ENCODE peak calls at places on chromosome 13, in four cellular contexts. P is K562, Y is HCT116, B is HepG2. X is an unnamed sample. For H3K4me1, the result is how much of the 10 kb centered on the place peaks cover.

GRCh38 chr13:48828962-48829405 is 146.7 kb upstream of the FNDC3A start:
- DNase-seq in P (no peak), Y (no peak), B (no peak), X (no peak)

GRCh38 chr13:19052180-19052579 is 129.4 kb downstream of the TUBA3C start:
- DNase-seq in P (no peak), Y (no peak), B (no peak), X (no peak)

GRCh38 chr13:59236309-59236939 is 927.3 kb downstream of the DIAPH3 start:
- DNase-seq in P (no peak), Y (no peak), B (no peak), X (no peak)

GRCh38 chr13:78012046-78012445 is 93.4 kb upstream of the EDNRB start:
- DNase-seq in P (no peak), Y (no peak), B (no peak), X (no peak)

GRCh38 chr13:27405521-27406134 is 18.8 kb upstream of the GTF3A start:
- DNase-seq in P (no peak), Y (no peak), B (no peak), X (no peak)

GRCh38 chr13:97212540-97213146 is 9.5 kb upstream of the MBNL2 start:
- DNase-seq in P (no peak), Y (no peak), B (no peak), X (no peak)

GRCh38 chr13:28548872-28549271 is 53.9 kb upstream of the FLT1 start:
- DNase-seq in P (no peak), Y (no peak), B (no peak), X (no peak)

GRCh38 chr13:113802090-113802531 is 43.1 kb downstream of the TMEM255B start:
- DNase-seq in P (peak), Y (no peak), B (peak), X (no peak)

GRCh38 chr13:42781362-42781761 is at the start of gene FAM216B:
- DNase-seq in P (no peak), Y (no peak), B (no peak), X (no peak)

GRCh38 chr13:21616880-21617279 is 12.9 kb upstream of the MICU2 start:
- DNase-seq in P (no peak), Y (no peak), B (peak), X (no peak)

GRCh38 chr13:40553356-40553755 is 113.1 kb downstream of the FOXO1 start:
- DNase-seq in P (no peak), Y (no peak), B (no peak), X (no peak)

GRCh38 chr13:55999709-56000108 is 1141.0 kb upstream of the PRR20A start:
- DNase-seq in P (no peak), Y (no peak), B (no peak), X (no peak)

GRCh38 chr13:77891486-77891885 is 27.1 kb downstream of the EDNRB start:
- DNase-seq in P (no peak), Y (no peak), B (no peak), X (no peak)

GRCh38 chr13:73060251-73061160 is 1.7 kb downstream of the KLF5 start:
- DNase-seq in P (no peak), Y (no peak), B (no peak), X (no peak)

GRCh38 chr13:54733639-54734038 is 1705.0 kb downstream of the OLFM4 start:
- DNase-seq in P (no peak), Y (no peak), B (peak), X (no peak)

GRCh38 chr13:99310382-99311031 is 3.3 kb upstream of the GPR183 start:
- DNase-seq in P (no peak), Y (no peak), B (no peak), X (no peak)

GRCh38 chr13:99311748-99312492 is 4.7 kb upstream of the GPR183 start:
- DNase-seq in P (no peak), Y (no peak), B (no peak), X (no peak)

GRCh38 chr13:99313473-99313872 is 6.3 kb upstream of the GPR183 start:
- DNase-seq in P (no peak), Y (no peak), B (no peak), X (no peak)

GRCh38 chr13:99312493-99312883 is 5.3 kb upstream of the GPR183 start:
- DNase-seq in P (no peak), Y (no peak), B (no peak), X (no peak)

GRCh38 chr13:99311137-99311536 is 3.9 kb upstream of the GPR183 start:
- DNase-seq in P (peak), Y (no peak), B (no peak), X (no peak)
- TF ChIP-seq TCF7L2 in P (no peak), Y (no peak), B (no peak), X (no peak)

DNA sequence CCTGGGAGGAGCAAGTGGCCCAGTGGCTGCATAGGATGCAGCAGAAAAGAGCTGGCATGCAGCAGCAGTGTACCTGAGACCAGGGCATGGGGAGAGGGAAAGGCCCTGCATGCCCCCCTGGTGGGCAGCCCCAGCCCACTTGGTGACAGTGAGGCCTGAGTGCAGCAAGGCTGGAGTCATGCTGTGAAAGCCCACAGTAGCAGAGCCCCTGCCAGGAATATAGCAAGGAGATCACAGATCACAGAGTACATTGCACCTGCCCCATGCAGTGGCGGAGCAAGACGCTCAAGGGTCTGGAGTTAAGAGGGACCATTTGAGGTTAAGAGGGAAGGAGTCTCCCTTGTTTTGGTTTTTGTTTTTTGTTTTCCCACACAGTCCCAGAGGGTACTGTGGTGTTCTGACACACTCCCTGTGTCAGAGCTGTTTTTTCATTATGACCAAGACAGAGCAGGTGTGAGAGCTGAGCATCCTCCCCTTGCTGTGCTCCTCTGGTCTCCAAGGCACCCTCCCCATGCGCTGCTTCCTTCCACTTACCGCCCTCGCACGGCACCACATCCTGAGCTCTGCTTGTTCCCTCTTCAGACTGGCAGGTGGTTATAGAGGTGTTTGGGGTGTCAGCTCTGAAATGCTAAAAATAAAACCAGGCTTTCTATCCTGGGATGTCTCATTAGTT is 85.0 kb upstream of the UBL3 start:
- DNase-seq in P (no peak), Y (no peak), B (no peak), X (no peak)
- TF ChIP-seq SIN3A in P (no peak), Y (no peak), B (no peak), X (no peak)

DNA sequence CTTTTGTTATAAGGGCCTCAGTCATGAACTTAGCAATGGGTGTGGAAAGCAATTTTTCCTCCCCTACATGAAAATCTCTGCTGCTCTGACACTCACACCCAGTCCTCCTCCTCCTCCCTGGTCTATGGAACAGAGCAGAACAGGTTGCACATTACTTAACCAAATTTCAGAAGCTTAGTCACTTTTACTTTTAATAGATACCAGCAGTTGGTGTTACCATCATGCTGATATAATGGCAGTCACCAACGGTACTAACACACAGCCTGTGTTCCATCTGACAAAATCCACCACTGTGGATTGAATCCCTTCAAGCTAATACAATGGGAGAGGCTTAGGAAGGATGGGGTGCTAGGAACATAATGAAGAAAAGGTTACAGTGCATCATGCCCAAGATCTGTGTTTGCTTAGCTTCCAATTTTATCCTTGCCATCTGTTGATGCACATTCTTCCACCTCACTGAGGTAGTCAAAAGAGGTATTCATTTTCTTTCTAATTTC is 9.8 kb downstream of the TPT1 start:
- DNase-seq in P (no peak), Y (no peak), B (no peak), X (no peak)
- H3K4me1 ChIP-seq in P (under half), Y (half or more), B (half or more), X (under half)

GRCh38 chr13:24100152-24100551 is 60.4 kb upstream of the SPATA13 start:
- DNase-seq in P (no peak), Y (no peak), B (no peak), X (no peak)

GRCh38 chr13:24092108-24092507 is 68.4 kb upstream of the SPATA13 start:
- DNase-seq in P (no peak), Y (no peak), B (no peak), X (no peak)

GRCh38 chr13:24097667-24098066 is 62.9 kb upstream of the SPATA13 start:
- DNase-seq in P (no peak), Y (no peak), B (no peak), X (no peak)

GRCh38 chr13:24096659-24097058 is 63.9 kb upstream of the SPATA13 start:
- DNase-seq in P (no peak), Y (no peak), B (no peak), X (no peak)

GRCh38 chr13:24097064-24097463 is 63.5 kb upstream of the SPATA13 start:
- DNase-seq in P (no peak), Y (no peak), B (peak), X (no peak)
- TF ChIP-seq TCF7L2 in P (no peak), Y (no peak), B (no peak), X (no peak)

GRCh38 chr13:20102776-20103175 is 58.1 kb downstream of the GJA3 start:
- DNase-seq in P (no peak), Y (no peak), B (no peak), X (no peak)
- TF ChIP-seq SIN3A in P (no peak), Y (no peak), B (no peak), X (no peak)

GRCh38 chr13:98310485-98311199 is 133.6 kb upstream of the RNF113B start:
- DNase-seq in P (no peak), Y (no peak), B (peak), X (no peak)

GRCh38 chr13:98313023-98313937 is 136.2 kb upstream of the RNF113B start:
- DNase-seq in P (no peak), Y (no peak), B (peak), X (no peak)

GRCh38 chr13:98309569-98310335 is 132.7 kb upstream of the RNF113B start:
- DNase-seq in P (no peak), Y (no peak), B (no peak), X (no peak)

GRCh38 chr13:98312606-98313005 is 135.5 kb upstream of the RNF113B start:
- DNase-seq in P (no peak), Y (no peak), B (no peak), X (no peak)

GRCh38 chr13:98311200-98311548 is 134.1 kb upstream of the RNF113B start:
- DNase-seq in P (no peak), Y (no peak), B (no peak), X (no peak)
- H3K4me1 ChIP-seq in P (under half), Y (under half), B (half or more), X (under half)

GRCh38 chr13:38228322-38228721 is 121.3 kb upstream of the UFM1 start:
- DNase-seq in P (no peak), Y (no peak), B (no peak), X (no peak)

GRCh38 chr13:38226496-38226895 is 123.2 kb upstream of the UFM1 start:
- DNase-seq in P (no peak), Y (no peak), B (no peak), X (no peak)

GRCh38 chr13:38223093-38223492 is 126.6 kb upstream of the UFM1 start:
- DNase-seq in P (peak), Y (no peak), B (peak), X (no peak)
- TF ChIP-seq TCF7L2 in P (no peak), Y (no peak), B (no peak), X (no peak)

GRCh38 chr13:110419391-110419791 is 112.3 kb downstream of the COL4A2 start:
- DNase-seq in P (no peak), Y (no peak), B (peak), X (no peak)
- TF ChIP-seq SIN3A in P (no peak), Y (no peak), B (no peak), X (no peak)

GRCh38 chr13:79405831-79406596 is at the start of gene RBM26:
- DNase-seq in P (peak), Y (peak), B (peak), X (peak)

GRCh38 chr13:79404361-79404760 is 1.7 kb downstream of the RBM26 start:
- DNase-seq in P (no peak), Y (no peak), B (no peak), X (no peak)

GRCh38 chr13:79404985-79405384 is 1.1 kb downstream of the RBM26 start:
- DNase-seq in P (no peak), Y (no peak), B (no peak), X (no peak)

GRCh38 chr13:79406597-79406908 is 498 bp upstream of the RBM26 start:
- DNase-seq in P (no peak), Y (no peak), B (no peak), X (no peak)

GRCh38 chr13:79405501-79405830 is 589 bp downstream of the RBM26 start:
- DNase-seq in P (no peak), Y (no peak), B (no peak), X (no peak)
- H3K4me1 ChIP-seq in P (under half), Y (under half), B (half or more), X (under half)

GRCh38 chr13:94700051-94700535 is 12.3 kb downstream of the SOX21 start:
- DNase-seq in P (no peak), Y (no peak), B (no peak), X (no peak)
- TF ChIP-seq TCF7L2 in P (no peak), Y (no peak), B (no peak), X (no peak)